ENCODE peak calls at places on chromosome 9, in seven cellular contexts. One of them, this sample, is unnamed. For H3K4me1, the result is how much of the 10 kb centered on the place peaks cover.

GRCh38 chr9:132776891-132777290 is 101.2 kb downstream of the AK8 start:
- DNase-seq in IMR-90: no peak
- DNase-seq in astrocyte: no peak
- DNase-seq in mesendoderm: no peak
- DNase-seq in Karpas-422: no peak
- DNase-seq in PC-3: no peak
- DNase-seq in mesenchymal stem cell: no peak
- DNase-seq in this sample: no peak

GRCh38 chr9:133460405-133461175 is 812 bp downstream of the CACFD1 start:
- DNase-seq in PC-3: peak
- DNase-seq in astrocyte: no peak
- DNase-seq in mesendoderm: peak
- DNase-seq in Karpas-422: peak
- DNase-seq in mesenchymal stem cell: peak
- DNase-seq in IMR-90: no peak
- DNase-seq in this sample: peak

GRCh38 chr9:27768781-27769180 is 195.5 kb upstream of the C9orf72 start:
- DNase-seq in astrocyte: no peak
- DNase-seq in IMR-90: no peak
- DNase-seq in mesenchymal stem cell: no peak
- DNase-seq in Karpas-422: no peak
- DNase-seq in PC-3: no peak
- DNase-seq in mesendoderm: no peak
- DNase-seq in this sample: no peak

GRCh38 chr9:91483189-91483691 is 59.6 kb upstream of the NFIL3 start:
- DNase-seq in astrocyte: peak
- DNase-seq in mesenchymal stem cell: peak
- DNase-seq in IMR-90: peak
- DNase-seq in PC-3: no peak
- DNase-seq in mesendoderm: no peak
- DNase-seq in Karpas-422: no peak
- DNase-seq in this sample: peak

GRCh38 chr9:92402359-92402758 is 2.0 kb downstream of the OGN start:
- DNase-seq in Karpas-422: no peak
- DNase-seq in mesenchymal stem cell: no peak
- DNase-seq in astrocyte: no peak
- DNase-seq in mesendoderm: no peak
- DNase-seq in IMR-90: no peak
- DNase-seq in PC-3: no peak
- DNase-seq in this sample: no peak

GRCh38 chr9:18824095-18824666 is 208.8 kb downstream of the SAXO1 start:
- DNase-seq in Karpas-422: no peak
- DNase-seq in mesenchymal stem cell: no peak
- DNase-seq in astrocyte: no peak
- DNase-seq in PC-3: peak
- DNase-seq in mesendoderm: peak
- DNase-seq in IMR-90: no peak
- DNase-seq in this sample: peak

GRCh38 chr9:5364294-5364990 is 24.8 kb upstream of the RLN1 start:
- DNase-seq in mesenchymal stem cell: no peak
- DNase-seq in IMR-90: peak
- DNase-seq in astrocyte: no peak
- DNase-seq in mesendoderm: no peak
- DNase-seq in PC-3: no peak
- DNase-seq in Karpas-422: no peak
- DNase-seq in this sample: peak

GRCh38 chr9:133886563-133887501 is 105.3 kb downstream of the VAV2 start:
- DNase-seq in PC-3: no peak
- DNase-seq in Karpas-422: no peak
- DNase-seq in mesenchymal stem cell: no peak
- DNase-seq in astrocyte: no peak
- DNase-seq in mesendoderm: no peak
- DNase-seq in IMR-90: no peak
- DNase-seq in this sample: no peak

GRCh38 chr9:70111042-70111602 is 67.5 kb downstream of the MAMDC2 start:
- DNase-seq in Karpas-422: peak
- DNase-seq in mesendoderm: peak
- DNase-seq in IMR-90: peak
- DNase-seq in mesenchymal stem cell: peak
- DNase-seq in PC-3: peak
- DNase-seq in astrocyte: peak
- DNase-seq in this sample: peak

GRCh38 chr9:14372437-14373318 is 58.7 kb upstream of the NFIB start:
- DNase-seq in mesenchymal stem cell: peak
- DNase-seq in mesendoderm: peak
- DNase-seq in IMR-90: peak
- DNase-seq in PC-3: peak
- DNase-seq in Karpas-422: no peak
- DNase-seq in astrocyte: peak
- DNase-seq in this sample: peak

GRCh38 chr9:121222524-121223171 is 21.0 kb upstream of the RAB14 start:
- DNase-seq in PC-3: peak
- DNase-seq in IMR-90: peak
- DNase-seq in Karpas-422: peak
- DNase-seq in astrocyte: no peak
- DNase-seq in mesendoderm: peak
- DNase-seq in mesenchymal stem cell: peak
- DNase-seq in this sample: peak

GRCh38 chr9:107290619-107291018 is 7.5 kb downstream of the RAD23B start:
- DNase-seq in mesendoderm: no peak
- DNase-seq in mesenchymal stem cell: no peak
- DNase-seq in IMR-90: no peak
- DNase-seq in PC-3: no peak
- DNase-seq in Karpas-422: no peak
- DNase-seq in astrocyte: no peak
- DNase-seq in this sample: no peak

GRCh38 chr9:107292811-107293554 is 9.9 kb downstream of the RAD23B start:
- DNase-seq in IMR-90: no peak
- DNase-seq in astrocyte: no peak
- DNase-seq in PC-3: no peak
- DNase-seq in mesendoderm: no peak
- DNase-seq in Karpas-422: no peak
- DNase-seq in mesenchymal stem cell: peak
- DNase-seq in this sample: peak

GRCh38 chr9:107295995-107296394 is 12.9 kb downstream of the RAD23B start:
- DNase-seq in mesendoderm: no peak
- DNase-seq in IMR-90: no peak
- DNase-seq in astrocyte: no peak
- DNase-seq in Karpas-422: no peak
- DNase-seq in PC-3: no peak
- DNase-seq in mesenchymal stem cell: no peak
- DNase-seq in this sample: no peak

GRCh38 chr9:107293555-107294085 is 10.5 kb downstream of the RAD23B start:
- DNase-seq in Karpas-422: no peak
- DNase-seq in mesenchymal stem cell: no peak
- DNase-seq in mesendoderm: no peak
- DNase-seq in astrocyte: no peak
- DNase-seq in IMR-90: no peak
- DNase-seq in PC-3: no peak
- DNase-seq in this sample: no peak

DNA sequence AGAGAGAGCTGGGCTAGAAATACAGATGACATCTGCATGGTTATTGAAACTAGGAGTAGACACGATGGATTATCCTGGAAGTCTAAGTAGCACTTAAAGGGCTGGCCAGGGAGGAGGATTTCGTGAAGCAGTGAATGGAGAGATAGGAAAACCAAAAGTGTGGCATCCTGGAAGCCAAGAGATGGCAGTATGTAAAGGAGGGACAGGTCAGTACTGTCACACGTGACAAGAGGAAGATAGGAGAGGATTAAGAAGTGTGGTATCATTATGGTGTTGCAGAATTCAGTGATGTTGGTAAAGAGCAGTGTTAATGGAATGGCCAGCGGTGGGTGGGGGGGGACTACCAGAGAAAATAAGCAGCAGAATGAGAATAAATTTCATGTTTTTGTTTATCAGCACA is 11.7 kb downstream of the RAD23B start:
- DNase-seq in PC-3: no peak
- DNase-seq in mesendoderm: peak
- DNase-seq in IMR-90: no peak
- DNase-seq in mesenchymal stem cell: no peak
- DNase-seq in astrocyte: no peak
- DNase-seq in Karpas-422: no peak
- DNase-seq in this sample: no peak
- H3K4me1 ChIP-seq in PC-3: under half
- H3K4me1 ChIP-seq in mesendoderm: under half
- H3K4me1 ChIP-seq in IMR-90: under half
- H3K4me1 ChIP-seq in mesenchymal stem cell: under half
- H3K4me1 ChIP-seq in astrocyte: under half
- H3K4me1 ChIP-seq in Karpas-422: under half
- H3K4me1 ChIP-seq in this sample: half or more

GRCh38 chr9:34732478-34732877 is 22.5 kb upstream of the CCL21 start:
- DNase-seq in astrocyte: no peak
- DNase-seq in mesendoderm: no peak
- DNase-seq in PC-3: no peak
- DNase-seq in mesenchymal stem cell: no peak
- DNase-seq in Karpas-422: no peak
- DNase-seq in IMR-90: no peak
- DNase-seq in this sample: no peak
- H3K9ac ChIP-seq in astrocyte: no peak
- H3K9ac ChIP-seq in mesendoderm: no peak
- H3K9ac ChIP-seq in PC-3: no peak
- H3K9ac ChIP-seq in mesenchymal stem cell: no peak
- H3K9ac ChIP-seq in Karpas-422: no peak
- H3K9ac ChIP-seq in IMR-90: no peak
- H3K9ac ChIP-seq in this sample: no peak

GRCh38 chr9:137666505-137666809 is 47.7 kb downstream of the EHMT1 start:
- DNase-seq in mesendoderm: no peak
- DNase-seq in IMR-90: no peak
- DNase-seq in mesenchymal stem cell: no peak
- DNase-seq in PC-3: no peak
- DNase-seq in astrocyte: no peak
- DNase-seq in Karpas-422: no peak
- DNase-seq in this sample: no peak

GRCh38 chr9:137666950-137667670 is 48.3 kb downstream of the EHMT1 start:
- DNase-seq in Karpas-422: peak
- DNase-seq in mesendoderm: peak
- DNase-seq in IMR-90: no peak
- DNase-seq in PC-3: no peak
- DNase-seq in mesenchymal stem cell: no peak
- DNase-seq in astrocyte: no peak
- DNase-seq in this sample: no peak

GRCh38 chr9:137665697-137666504 is 47.1 kb downstream of the EHMT1 start:
- DNase-seq in mesenchymal stem cell: no peak
- DNase-seq in mesendoderm: peak
- DNase-seq in IMR-90: no peak
- DNase-seq in Karpas-422: no peak
- DNase-seq in PC-3: no peak
- DNase-seq in astrocyte: no peak
- DNase-seq in this sample: no peak

GRCh38 chr9:137669261-137669672 is 50.5 kb downstream of the EHMT1 start:
- DNase-seq in mesendoderm: peak
- DNase-seq in Karpas-422: peak
- DNase-seq in astrocyte: no peak
- DNase-seq in IMR-90: no peak
- DNase-seq in mesenchymal stem cell: no peak
- DNase-seq in PC-3: no peak
- DNase-seq in this sample: no peak

GRCh38 chr9:137668203-137668602 is 49.4 kb downstream of the EHMT1 start:
- DNase-seq in Karpas-422: no peak
- DNase-seq in IMR-90: no peak
- DNase-seq in mesendoderm: no peak
- DNase-seq in PC-3: no peak
- DNase-seq in astrocyte: no peak
- DNase-seq in mesenchymal stem cell: no peak
- DNase-seq in this sample: no peak
- H3K4me3 ChIP-seq in Karpas-422: no peak
- H3K4me3 ChIP-seq in IMR-90: no peak
- H3K4me3 ChIP-seq in mesendoderm: no peak
- H3K4me3 ChIP-seq in PC-3: no peak
- H3K4me3 ChIP-seq in astrocyte: no peak
- H3K4me3 ChIP-seq in mesenchymal stem cell: no peak
- H3K4me3 ChIP-seq in this sample: no peak

DNA sequence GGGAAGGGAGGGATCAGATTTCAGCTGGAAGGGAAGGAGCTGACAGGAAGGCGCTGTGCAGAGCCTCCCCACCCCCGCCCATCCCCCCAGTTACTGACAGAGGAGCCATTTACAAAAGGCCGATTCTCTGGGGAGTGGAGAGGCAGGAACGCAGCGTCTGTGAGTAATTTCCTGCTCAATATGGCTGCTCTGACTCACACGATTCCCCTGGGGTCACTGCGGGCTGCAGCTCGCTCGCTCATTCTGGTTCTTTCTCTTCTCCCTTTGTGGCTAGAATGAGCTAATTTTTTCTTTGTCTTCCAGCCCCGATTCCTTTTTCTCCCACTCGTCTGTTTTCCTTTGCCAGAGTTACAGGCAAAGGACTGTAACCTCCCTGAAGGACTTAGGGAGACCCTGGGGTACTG is 28.8 kb downstream of the PTPA start:
- DNase-seq in IMR-90: peak
- DNase-seq in mesenchymal stem cell: peak
- DNase-seq in mesendoderm: peak
- DNase-seq in astrocyte: peak
- DNase-seq in PC-3: peak
- DNase-seq in Karpas-422: peak
- DNase-seq in this sample: peak
- H3K4me1 ChIP-seq in IMR-90: under half
- H3K4me1 ChIP-seq in mesenchymal stem cell: half or more
- H3K4me1 ChIP-seq in mesendoderm: under half
- H3K4me1 ChIP-seq in astrocyte: half or more
- H3K4me1 ChIP-seq in PC-3: under half
- H3K4me1 ChIP-seq in Karpas-422: under half
- H3K4me1 ChIP-seq in this sample: half or more

GRCh38 chr9:135308809-135309762 is 170.5 kb upstream of the PPP1R26 start:
- DNase-seq in mesenchymal stem cell: no peak
- DNase-seq in mesendoderm: no peak
- DNase-seq in astrocyte: no peak
- DNase-seq in Karpas-422: no peak
- DNase-seq in IMR-90: no peak
- DNase-seq in PC-3: no peak
- DNase-seq in this sample: no peak
- H3K9ac ChIP-seq in mesenchymal stem cell: no peak
- H3K9ac ChIP-seq in mesendoderm: no peak
- H3K9ac ChIP-seq in astrocyte: no peak
- H3K9ac ChIP-seq in Karpas-422: no peak
- H3K9ac ChIP-seq in IMR-90: no peak
- H3K9ac ChIP-seq in PC-3: no peak
- H3K9ac ChIP-seq in this sample: no peak

This sample was measured in adipocyte.